ENCODE peak calls at places on chromosomes 3 and 15, in nine cellular contexts. J, S, W, I, Q, U, R, N and L are unnamed samples.
A peak's percentile ranks its signal among the peaks of the same experiment; 100 is the strongest.

GRCh38 chr3:65963787-65964707 is 74.7 kb downstream of the MAGI1 start:
- DNase-seq in I (peak; percentile 90), Q (peak; percentile 96), S (no peak), N (peak; percentile 61), W (no peak), J (peak; percentile 74), U (no peak), R (peak; percentile 20), L (no peak)

GRCh38 chr3:187742351-187743171 is 2.7 kb downstream of the BCL6 start:
- DNase-seq in J (peak; percentile 70), R (no peak), W (no peak), S (no peak), U (no peak), Q (peak; percentile 53), N (no peak), I (no peak), L (peak; percentile 63)

GRCh38 chr3:192339214-192339613 is 388.1 kb downstream of the FGF12 start:
- DNase-seq in N (no peak), Q (no peak), U (no peak), J (no peak), W (no peak), I (no peak), R (peak; percentile 63), S (peak; percentile 30), L (no peak)

GRCh38 chr3:59709702-59710555 is 660.1 kb upstream of the CFAP20DC start:
- DNase-seq in Q (no peak), J (no peak), N (no peak), R (no peak), U (peak; percentile 18), S (no peak), W (no peak), I (no peak), L (no peak)

GRCh38 chr3:129599607-129600006 is 6.9 kb downstream of the PLXND1 start:
- DNase-seq in S (peak; percentile 57), R (peak; percentile 73), N (no peak), Q (peak; percentile 86), J (peak; percentile 2), U (no peak), W (no peak), I (no peak), L (no peak)

GRCh38 chr3:50203113-50203852 is 1.8 kb upstream of the SLC38A3 start:
- DNase-seq in Q (no peak), J (no peak), N (no peak), I (no peak), R (no peak), U (no peak), S (no peak), W (no peak), L (no peak)

GRCh38 chr3:99503350-99503749 is 135.0 kb upstream of the COL8A1 start:
- DNase-seq in Q (peak; percentile 51), N (peak; percentile 7), J (no peak), I (no peak), S (no peak), U (no peak), W (no peak), R (no peak), L (no peak)

GRCh38 chr3:132211896-132212295 is 105.3 kb upstream of the ACP3 start:
- DNase-seq in W (no peak), I (no peak), N (no peak), U (no peak), Q (no peak), R (no peak), S (no peak), J (no peak), L (no peak)

GRCh38 chr15:49843725-49844124 is 222.9 kb downstream of the DTWD1 start:
- DNase-seq in Q (peak; percentile 8), N (no peak), R (no peak), I (no peak), S (no peak), J (peak; percentile 75), W (no peak), U (no peak), L (no peak)

GRCh38 chr15:45377630-45378148 is 655 bp downstream of the GATM start:
- DNase-seq in W (peak; percentile 63), I (no peak), N (peak; percentile 27), U (no peak), Q (peak; percentile 17), R (peak; percentile 52), J (no peak), S (peak; percentile 41), L (no peak)

GRCh38 chr3:159765025-159765859 is 223.4 kb upstream of the IL12A start:
- DNase-seq in J (peak; percentile 99), Q (peak; percentile 100), W (peak; percentile 74), I (peak; percentile 85), R (peak; percentile 66), N (peak; percentile 85), U (no peak), S (peak; percentile 76), L (no peak)

GRCh38 chr15:80890341-80890972 is 99.2 kb downstream of the MESD start:
- DNase-seq in I (no peak), S (no peak), R (no peak), U (no peak), W (no peak), J (peak; percentile 7), N (no peak), Q (peak; percentile 51), L (no peak)

GRCh38 chr15:94097567-94097966 is 133.8 kb upstream of the MCTP2 start:
- DNase-seq in N (no peak), S (no peak), R (no peak), Q (peak; percentile 53), U (no peak), W (no peak), J (peak; percentile 23), I (no peak), L (no peak)

GRCh38 chr3:143016321-143016972 is 15.1 kb downstream of the U2SURP start:
- DNase-seq in R (peak; percentile 47), S (no peak), W (no peak), U (peak; percentile 54), N (no peak), Q (peak; percentile 36), J (peak; percentile 47), I (no peak), L (peak; percentile 41)

GRCh38 chr15:92097473-92098178 is 244.1 kb downstream of the SLCO3A1 start:
- DNase-seq in S (peak; percentile 92), I (peak; percentile 16), W (peak; percentile 69), Q (peak; percentile 77), J (peak; percentile 70), U (peak; percentile 71), R (peak; percentile 95), N (peak; percentile 82), L (peak; percentile 44)

GRCh38 chr3:189133768-189134167 is 38.0 kb upstream of the TPRG1 start:
- DNase-seq in W (no peak), S (no peak), U (no peak), I (no peak), R (no peak), N (peak; percentile 48), J (no peak), Q (no peak), L (no peak)
- TF ChIP-seq EZH2phosphoT487 in W (no peak), S (no peak), U (no peak), I (no peak), R (no peak), N (no peak), J (no peak), Q (no peak), L (no peak)

GRCh38 chr3:184755315-184755731 is 43.5 kb upstream of the MAGEF1 start:
- DNase-seq in W (no peak), N (no peak), S (no peak), R (no peak), U (no peak), J (no peak), Q (no peak), I (no peak), L (no peak)
- H3K4me3 ChIP-seq in W (no peak overlapping the region), N (no peak overlapping the region), S (no peak overlapping the region), R (no peak overlapping the region), U (no peak overlapping the region), J (no peak overlapping the region), Q (no peak overlapping the region), I (no peak overlapping the region), L (no peak overlapping the region)

DNA sequence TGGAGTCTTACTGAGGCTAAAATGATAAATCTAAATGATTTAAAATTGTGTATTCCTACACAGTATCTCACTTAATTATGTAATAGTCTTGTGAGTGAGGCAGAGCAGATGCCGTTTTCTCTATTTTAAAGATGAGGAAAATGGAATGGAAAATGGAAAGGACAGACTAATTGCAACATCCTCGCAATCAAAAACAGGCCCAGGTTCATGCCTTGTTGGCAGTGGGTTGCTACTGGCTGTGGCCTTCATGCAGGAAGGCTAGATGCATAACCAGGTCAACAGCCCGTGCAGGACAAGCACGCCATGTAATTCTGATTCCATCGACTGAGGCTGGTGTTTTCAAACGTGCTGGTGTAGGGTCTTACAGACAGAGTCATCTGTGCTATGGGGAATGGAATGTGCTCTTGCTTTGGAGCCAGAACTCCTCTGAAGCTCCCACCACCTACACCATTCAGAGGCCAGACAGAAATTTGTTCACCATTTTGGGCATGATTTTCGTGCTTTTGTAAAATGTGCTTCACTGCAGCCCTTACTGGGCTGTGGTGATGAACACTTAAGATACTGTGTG is 37.9 kb downstream of the MLH1 start:
- DNase-seq in W (no peak), J (no peak), N (no peak), I (no peak), R (no peak), Q (peak; percentile 38), S (no peak), U (no peak), L (no peak)
- H3K27ac ChIP-seq in W (no peak overlapping the region), J (no peak overlapping the region), N (no peak overlapping the region), I (no peak overlapping the region), R (no peak overlapping the region), Q (peak overlapping the region; percentile 84), S (no peak overlapping the region), U (no peak overlapping the region), L (no peak overlapping the region)

GRCh38 chr3:53815651-53816050 is 30.6 kb downstream of the CHDH start:
- DNase-seq in J (no peak), I (no peak), S (no peak), U (no peak), Q (no peak), W (no peak), R (no peak), N (no peak), L (no peak)

GRCh38 chr3:53817809-53818208 is 28.4 kb downstream of the CHDH start:
- DNase-seq in S (no peak), N (no peak), U (no peak), J (no peak), Q (no peak), W (no peak), R (no peak), I (no peak), L (no peak)

GRCh38 chr3:53817211-53817610 is 29.0 kb downstream of the CHDH start:
- DNase-seq in Q (no peak), J (no peak), I (no peak), S (no peak), W (no peak), U (no peak), R (no peak), N (no peak), L (no peak)

GRCh38 chr3:53815067-53815466 is 31.2 kb downstream of the CHDH start:
- DNase-seq in J (no peak), S (no peak), U (no peak), I (no peak), R (no peak), Q (no peak), W (no peak), N (no peak), L (no peak)

DNA sequence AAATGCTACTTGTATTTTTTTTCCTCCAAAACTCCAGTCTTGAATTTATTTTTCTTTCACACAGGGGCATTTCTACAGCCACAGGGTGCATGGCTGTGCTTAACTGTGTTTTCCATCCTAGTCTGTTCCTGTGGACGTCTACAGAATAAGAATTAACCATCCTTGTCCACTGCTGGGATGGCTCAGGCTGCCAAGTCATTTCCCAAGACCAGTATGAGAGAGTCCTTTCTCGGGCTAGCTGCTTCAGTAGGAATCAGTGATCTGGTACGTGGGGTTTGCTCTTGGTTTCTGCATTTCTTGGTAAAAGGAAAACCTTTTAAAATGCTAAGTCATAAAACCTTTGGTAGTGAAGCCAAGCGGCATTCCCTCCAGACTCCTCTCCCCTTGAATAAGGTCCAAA is 29.8 kb downstream of the CHDH start:
- DNase-seq in N (no peak), U (no peak), W (no peak), R (no peak), J (no peak), S (no peak), Q (no peak), I (no peak), L (no peak)
- TF ChIP-seq EZH2phosphoT487 in N (no peak), U (no peak), W (no peak), R (no peak), J (no peak), S (no peak), Q (no peak), I (no peak), L (no peak)